ENCODE peak calls at places on chromosomes 5 and 9, in six cellular contexts. P, Y, S, W, N and K are unnamed samples.

GRCh38 chr5:29380029-29380428 is 1813.5 kb upstream of the CDH6 start:
- DNase-seq in W (no peak), P (no peak), S (no peak), N (no peak), Y (no peak), K (no peak)

GRCh38 chr9:70679845-70680244 is 265.4 kb upstream of the KLF9 start:
- DNase-seq in S (no peak), W (no peak), N (no peak), Y (no peak), P (no peak), K (no peak)

GRCh38 chr5:67147768-67148167 is 48.8 kb downstream of the CD180 start:
- DNase-seq in P (no peak), S (no peak), N (no peak), Y (no peak), W (no peak), K (no peak)

GRCh38 chr9:114446036-114446435 is 58.3 kb upstream of the AKNA start:
- DNase-seq in N (no peak), P (peak), Y (peak), S (no peak), W (no peak), K (no peak)

GRCh38 chr5:136689563-136689962 is 324.2 kb upstream of the TRPC7 start:
- DNase-seq in S (no peak), Y (no peak), W (no peak), N (no peak), P (no peak), K (no peak)

GRCh38 chr9:97919217-97919813 is 3.0 kb downstream of the TRMO start:
- DNase-seq in N (no peak), S (no peak), P (no peak), Y (no peak), W (no peak), K (no peak)

GRCh38 chr9:79809931-79810330 is 238.2 kb downstream of the TLE4 start:
- DNase-seq in Y (peak), N (no peak), P (no peak), W (no peak), S (no peak), K (no peak)

GRCh38 chr5:68272289-68272688 is 56.7 kb downstream of the PIK3R1 start:
- DNase-seq in Y (peak), N (no peak), P (peak), S (no peak), W (no peak), K (no peak)

GRCh38 chr5:174725261-174725990 is 1.0 kb downstream of the MSX2 start:
- DNase-seq in N (no peak), S (no peak), P (no peak), W (no peak), Y (no peak), K (no peak)

GRCh38 chr9:123548749-123549545 is 192.9 kb downstream of the CRB2 start:
- DNase-seq in N (no peak), P (no peak), W (no peak), Y (no peak), S (peak), K (no peak)

GRCh38 chr9:116717150-116717549 is 30.0 kb downstream of the TRIM32 start:
- DNase-seq in S (no peak), N (no peak), Y (no peak), P (no peak), W (no peak), K (no peak)

GRCh38 chr5:87121315-87122170 is 146.1 kb upstream of the RASA1 start:
- DNase-seq in Y (peak), W (peak), S (no peak), N (no peak), P (peak), K (no peak)

GRCh38 chr5:83590966-83591365 is 119.4 kb downstream of the VCAN start:
- DNase-seq in Y (no peak), N (peak), W (no peak), P (no peak), S (no peak), K (no peak)

GRCh38 chr9:76817489-76817888 is 53.3 kb downstream of the PCA3 start:
- DNase-seq in W (no peak), N (no peak), P (no peak), Y (peak), S (no peak), K (no peak)

GRCh38 chr9:33233659-33234335 is 6.2 kb upstream of the SPINK4 start:
- DNase-seq in P (no peak), W (no peak), Y (peak), S (no peak), N (peak), K (peak)

GRCh38 chr5:161261693-161262323 is 284.7 kb downstream of the GABRB2 start:
- DNase-seq in N (no peak), Y (no peak), P (no peak), W (no peak), S (no peak), K (no peak)

GRCh38 chr9:115423646-115424045 is 305.7 kb upstream of the TNC start:
- DNase-seq in P (no peak), S (no peak), W (no peak), N (no peak), Y (no peak), K (no peak)

GRCh38 chr5:23064710-23065109 is 211.6 kb upstream of the CDH12 start:
- DNase-seq in P (no peak), N (no peak), W (no peak), S (no peak), Y (peak), K (no peak)